ENCODE peak calls at places on chromosomes 13 and 19, in ten cellular contexts. F is mammary epithelial cell; L is cardiac fibroblast; V is CD8-positive, alpha-beta memory T cell; Q is CD4-positive, CD25-positive, alpha-beta regulatory T cell; O is lower leg skin; T is hepatocyte; K is esophagus squamous epithelium; J is lower lobe of right lung; I is tibial artery. B is an unnamed sample.

GRCh38 chr19:6126335-6126974 is 9.0 kb upstream of the ACSBG2 start:
- DNase-seq in F (peak), L (peak), V (no peak), Q (no peak), O (no peak), T (peak), K (no peak), J (no peak), I (no peak), B (peak)

GRCh38 chr19:35140898-35141626 is 2.0 kb upstream of the FXYD7 start:
- DNase-seq in F (peak), L (peak), V (peak), Q (peak), O (peak), T (peak), K (peak), J (peak), I (peak), B (peak)

GRCh38 chr13:111913790-111914189 is 153.2 kb upstream of the SOX1 start:
- DNase-seq in F (no peak), L (no peak), V (no peak), Q (no peak), O (peak), T (no peak), K (no peak), J (no peak), I (no peak), B (no peak)

GRCh38 chr13:74891610-74892009 is 590.4 kb downstream of the TBC1D4 start:
- DNase-seq in F (peak), L (peak), V (no peak), Q (no peak), O (no peak), T (no peak), K (no peak), J (no peak), I (no peak), B (peak)

GRCh38 chr19:34662919-34663318 is 14.0 kb downstream of the SCGB2B2 start:
- DNase-seq in F (peak), L (peak), V (peak), Q (no peak), O (no peak), T (no peak), K (no peak), J (no peak), I (no peak), B (no peak)

GRCh38 chr19:38502410-38503143 is 69.1 kb downstream of the RYR1 start:
- DNase-seq in F (no peak), L (no peak), V (no peak), Q (no peak), O (no peak), T (no peak), K (no peak), J (no peak), I (no peak), B (peak)

GRCh38 chr19:958967-959685 is 25.0 kb upstream of the WDR18 start:
- DNase-seq in F (peak), L (peak), V (no peak), Q (no peak), O (no peak), T (peak), K (no peak), J (no peak), I (no peak), B (peak)

GRCh38 chr19:2327773-2328400 is 499 bp downstream of the LSM7 start:
- DNase-seq in F (peak), L (peak), V (peak), Q (peak), O (no peak), T (peak), K (no peak), J (no peak), I (no peak), B (no peak)

GRCh38 chr19:5170329-5170745 is 170.3 kb downstream of the PTPRS start:
- DNase-seq in F (no peak), L (no peak), V (no peak), Q (peak), O (no peak), T (no peak), K (no peak), J (peak), I (no peak), B (no peak)

GRCh38 chr13:32947886-32948285 is 68.3 kb upstream of the KL start:
- DNase-seq in F (no peak), L (no peak), V (no peak), Q (no peak), O (no peak), T (no peak), K (no peak), J (no peak), I (no peak), B (no peak)

GRCh38 chr13:60164490-60164889 is 762 bp upstream of the DIAPH3 start:
- DNase-seq in F (no peak), L (peak), V (no peak), Q (no peak), O (no peak), T (no peak), K (no peak), J (no peak), I (no peak), B (no peak)

GRCh38 chr13:79281335-79281734 is 124.7 kb downstream of the RBM26 start:
- DNase-seq in F (no peak), L (no peak), V (no peak), Q (no peak), O (no peak), T (no peak), K (no peak), J (no peak), I (no peak), B (no peak)

GRCh38 chr13:106104281-106104901 is 431.1 kb downstream of the EFNB2 start:
- DNase-seq in F (peak), L (peak), V (no peak), Q (no peak), O (no peak), T (peak), K (no peak), J (no peak), I (no peak), B (peak)

GRCh38 chr13:25501231-25501630 is 129.5 kb downstream of the ATP8A2 start:
- DNase-seq in F (no peak), L (no peak), V (no peak), Q (no peak), O (no peak), T (no peak), K (no peak), J (no peak), I (no peak), B (no peak)

GRCh38 chr13:90447735-90448103 is 899.8 kb upstream of the MIR17HG start:
- DNase-seq in F (peak), L (peak), V (no peak), Q (no peak), O (no peak), T (no peak), K (no peak), J (no peak), I (no peak), B (peak)

GRCh38 chr13:72204291-72204690 is 337.3 kb upstream of the DACH1 start:
- DNase-seq in F (peak), L (peak), V (no peak), Q (no peak), O (no peak), T (no peak), K (no peak), J (no peak), I (no peak), B (no peak)

DNA sequence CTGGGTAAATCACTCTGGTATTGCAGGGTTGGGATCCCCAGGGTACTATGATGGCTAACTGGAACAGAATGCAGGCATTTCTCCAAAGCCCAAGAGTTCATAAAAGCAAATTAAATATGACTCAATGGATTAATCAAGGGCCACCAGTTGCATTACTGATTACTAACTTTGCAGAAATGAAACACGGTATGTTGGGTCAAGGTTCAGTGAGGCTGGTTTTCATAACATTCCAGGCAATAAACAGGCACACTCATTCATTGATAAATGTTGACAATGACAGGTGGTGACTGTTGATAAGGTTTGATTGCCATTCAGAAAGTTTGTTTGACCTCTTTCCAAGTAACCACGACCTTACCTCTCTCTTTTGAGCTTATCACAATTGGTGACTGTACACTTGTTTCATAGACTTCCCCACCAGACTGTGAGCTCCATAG is 506 bp upstream of the AP1M1 start:
- DNase-seq in F (peak), L (peak), V (no peak), Q (no peak), O (no peak), T (no peak), K (no peak), J (no peak), I (peak), B (no peak)
- H3K4me3 ChIP-seq in F (peak), L (peak), V (peak), Q (peak), O (no peak), T (no peak), K (peak), J (peak), I (peak), B (peak)

DNA sequence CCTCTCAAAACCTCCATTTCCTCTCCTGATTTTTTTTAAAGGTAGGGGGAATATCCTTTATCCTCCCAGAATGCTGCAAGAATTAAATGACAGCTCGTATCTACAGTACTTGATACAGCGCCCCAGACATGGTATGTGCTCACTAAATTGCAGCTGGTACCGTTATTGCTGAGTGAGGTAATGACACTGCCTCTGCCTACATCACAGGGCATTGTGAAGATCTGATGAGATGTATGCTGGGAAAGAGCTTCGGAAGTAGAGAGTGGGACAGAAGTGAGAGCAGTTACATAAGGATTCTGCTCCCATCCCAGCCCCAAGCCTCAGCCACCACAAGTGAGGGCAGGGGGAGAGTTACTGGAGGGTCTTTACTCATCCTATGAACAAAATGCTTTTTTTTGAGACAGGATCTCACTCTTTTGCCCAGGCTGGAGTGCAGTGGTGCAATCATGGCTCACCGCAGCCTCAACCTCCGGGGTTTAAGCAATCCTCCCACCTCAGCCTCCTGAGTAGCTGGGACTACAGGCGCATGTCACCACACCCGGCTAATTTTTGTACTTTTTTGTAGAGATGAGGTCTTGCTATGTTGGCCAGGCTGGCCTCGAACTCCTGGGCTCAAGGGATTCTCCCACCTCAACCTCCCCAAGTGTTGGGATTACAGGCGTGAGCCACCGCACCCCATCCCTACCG is 1.7 kb upstream of the FKRP start:
- DNase-seq in F (no peak), L (no peak), V (no peak), Q (no peak), O (no peak), T (no peak), K (no peak), J (no peak), I (no peak), B (no peak)
- H3K4me3 ChIP-seq in F (no peak), L (no peak), V (no peak), Q (peak), O (no peak), T (no peak), K (no peak), J (peak), I (peak), B (peak)

GRCh38 chr19:42117076-42117475 is 15.2 kb downstream of the POU2F2 start:
- DNase-seq in F (no peak), L (no peak), V (no peak), Q (no peak), O (no peak), T (no peak), K (no peak), J (no peak), I (no peak), B (no peak)

GRCh38 chr19:42115705-42116104 is 16.5 kb downstream of the POU2F2 start:
- DNase-seq in F (no peak), L (no peak), V (no peak), Q (no peak), O (no peak), T (no peak), K (no peak), J (no peak), I (no peak), B (no peak)

GRCh38 chr19:42114412-42114811 is 17.8 kb downstream of the POU2F2 start:
- DNase-seq in F (no peak), L (no peak), V (no peak), Q (no peak), O (no peak), T (no peak), K (no peak), J (no peak), I (no peak), B (no peak)

GRCh38 chr19:42115219-42115618 is 17.0 kb downstream of the POU2F2 start:
- DNase-seq in F (no peak), L (no peak), V (no peak), Q (no peak), O (no peak), T (no peak), K (no peak), J (no peak), I (no peak), B (no peak)

DNA sequence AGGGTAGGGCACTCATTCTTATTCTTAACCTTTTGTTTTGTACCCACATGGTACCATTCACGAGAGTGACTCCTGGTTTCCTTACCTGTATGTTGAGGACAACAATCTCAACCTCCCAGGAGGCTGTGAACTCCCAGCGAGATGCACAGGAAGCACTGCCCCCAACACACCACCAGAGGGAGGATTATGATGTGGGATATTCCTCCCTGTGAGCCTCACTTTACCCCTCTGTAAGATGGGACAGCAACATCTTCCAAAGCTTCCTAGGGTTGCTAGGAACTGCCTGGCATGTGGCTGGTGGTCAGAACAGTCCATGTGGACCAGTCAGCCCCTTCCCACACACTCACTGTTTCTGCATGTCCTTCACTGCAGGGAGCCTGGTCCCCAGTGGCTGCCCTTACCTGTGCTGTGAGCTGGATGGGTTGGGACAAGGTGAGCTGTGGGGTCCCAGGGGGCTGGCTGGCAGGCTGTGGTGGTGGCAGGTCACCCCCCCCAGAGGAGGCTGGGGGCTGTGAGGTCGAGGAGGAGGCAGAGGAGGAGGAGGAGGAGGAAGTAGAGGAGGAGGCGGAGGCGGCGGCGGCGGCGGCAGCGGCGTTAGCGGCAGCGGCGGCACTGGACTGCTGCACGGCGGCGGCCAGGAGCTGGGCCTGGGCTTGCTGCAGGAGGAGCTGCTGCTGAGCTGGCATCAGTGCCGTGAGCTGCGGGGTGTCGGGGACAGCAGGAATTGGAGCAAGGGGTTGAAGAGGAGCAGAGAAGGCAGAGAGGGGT is 15.8 kb downstream of the POU2F2 start:
- DNase-seq in F (no peak), L (no peak), V (no peak), Q (no peak), O (no peak), T (no peak), K (no peak), J (no peak), I (no peak), B (no peak)
- H3K4me3 ChIP-seq in F (no peak), L (no peak), V (no peak), Q (no peak), O (no peak), T (no peak), K (no peak), J (no peak), I (no peak), B (no peak)

GRCh38 chr13:48532473-48533206 is at the start of gene RCBTB2:
- DNase-seq in F (peak), L (peak), V (peak), Q (peak), O (peak), T (peak), K (peak), J (peak), I (peak), B (peak)

GRCh38 chr13:48534911-48535501 is 2.1 kb upstream of the RCBTB2 start:
- DNase-seq in F (no peak), L (no peak), V (no peak), Q (no peak), O (no peak), T (no peak), K (no peak), J (no peak), I (no peak), B (no peak)

GRCh38 chr13:48533207-48533499 is 273 bp upstream of the RCBTB2 start:
- DNase-seq in F (no peak), L (no peak), V (no peak), Q (no peak), O (no peak), T (no peak), K (no peak), J (no peak), I (no peak), B (peak)

GRCh38 chr13:48535791-48536190 is 2.9 kb upstream of the RCBTB2 start:
- DNase-seq in F (no peak), L (no peak), V (no peak), Q (no peak), O (no peak), T (no peak), K (no peak), J (no peak), I (no peak), B (no peak)

GRCh38 chr13:48533986-48534600 is 1.2 kb upstream of the RCBTB2 start:
- DNase-seq in F (no peak), L (no peak), V (no peak), Q (no peak), O (no peak), T (no peak), K (no peak), J (no peak), I (no peak), B (no peak)
- H3K4me3 ChIP-seq in F (no peak), L (no peak), V (no peak), Q (peak), O (no peak), T (no peak), K (no peak), J (no peak), I (no peak), B (no peak)

DNA sequence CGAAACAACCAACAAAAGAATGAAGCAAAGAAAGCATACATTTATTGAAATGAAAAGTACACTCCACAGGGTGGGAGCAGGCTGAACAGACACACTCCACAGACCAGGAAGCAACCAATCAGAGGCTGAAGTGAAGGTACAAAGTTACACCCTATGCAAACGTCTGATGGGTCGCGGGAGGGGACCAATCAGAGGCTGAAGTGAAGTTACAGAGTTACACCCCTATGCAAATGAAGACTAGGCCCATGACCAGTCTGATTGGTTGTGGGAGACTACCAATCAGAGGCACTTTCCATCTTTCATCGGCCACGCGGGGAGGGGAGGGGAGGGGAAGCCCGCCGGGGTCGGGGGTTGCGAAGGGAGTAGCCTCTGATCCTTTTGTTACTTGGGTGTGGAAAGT is 12.4 kb upstream of the FBL start:
- DNase-seq in F (no peak), L (no peak), V (no peak), Q (no peak), O (no peak), T (peak), K (no peak), J (peak), I (no peak), B (peak)
- H3K4me3 ChIP-seq in F (no peak), L (no peak), V (no peak), Q (no peak), O (no peak), T (peak), K (no peak), J (peak), I (no peak), B (no peak)

GRCh38 chr19:29538651-29539050 is 12.9 kb downstream of the VSTM2B start:
- DNase-seq in F (no peak), L (no peak), V (no peak), Q (no peak), O (no peak), T (no peak), K (no peak), J (no peak), I (no peak), B (no peak)
- H3K4me3 ChIP-seq in F (no peak), L (no peak), V (no peak), Q (no peak), O (no peak), T (no peak), K (no peak), J (no peak), I (no peak), B (no peak)

DNA sequence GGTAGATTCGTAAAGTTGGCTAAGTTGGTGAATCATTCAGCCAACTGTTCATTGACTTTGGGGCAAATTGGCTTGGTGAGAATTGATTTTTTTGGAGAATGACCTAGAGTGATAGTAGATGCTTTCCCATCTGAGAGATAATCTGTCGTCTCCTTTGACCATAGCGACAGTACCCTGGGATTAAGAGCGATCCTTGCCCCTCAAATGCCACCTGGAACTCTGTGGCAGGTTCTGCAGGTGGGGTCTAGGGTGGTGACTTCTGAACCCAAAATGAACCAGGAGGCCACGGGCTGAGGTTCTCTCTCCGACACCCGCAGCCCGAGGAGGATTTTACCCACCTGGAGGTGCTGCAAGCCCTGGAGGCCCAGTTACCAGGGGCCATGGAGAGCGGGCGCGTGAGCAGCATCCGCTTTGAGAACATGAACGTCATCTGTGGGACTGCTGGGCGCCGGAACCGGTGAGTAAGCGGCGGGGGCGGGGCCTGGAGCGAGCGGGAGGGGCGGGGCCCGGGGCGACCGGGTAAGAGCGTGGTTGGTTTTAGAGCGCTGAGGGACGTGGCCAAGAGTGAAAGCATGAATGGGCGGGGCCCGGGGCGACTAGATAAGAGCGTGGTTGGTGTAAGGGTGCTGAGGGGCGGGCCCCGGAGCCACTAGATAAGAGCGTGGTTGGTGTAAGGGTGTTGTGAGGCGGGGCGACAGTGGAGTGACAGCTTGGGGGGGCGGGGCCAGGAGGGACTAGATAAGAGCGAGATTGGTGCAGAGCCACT is 8.6 kb downstream of the C19orf81 start:
- DNase-seq in F (peak), L (peak), V (peak), Q (peak), O (peak), T (peak), K (peak), J (peak), I (peak), B (peak)
- H3K4me3 ChIP-seq in F (peak), L (peak), V (peak), Q (no peak), O (no peak), T (no peak), K (peak), J (peak), I (peak), B (peak)